ENCODE peak calls at places on chromosomes 2 and 18, in seven cellular contexts. U is ovary, L is astrocyte of the cerebellum, J is WTC11, Y is cardiac muscle cell, Q is lower leg skin, B is fibroblast of the aortic adventitia. A is an unnamed sample.

GRCh38 chr2:98608962-98609604 is 694 bp downstream of the UNC50 start:
- DNase-seq in J (peak), L (no peak), U (peak), B (peak), Y (peak), Q (no peak), A (peak)

GRCh38 chr2:182300603-182301002 is 126.2 kb downstream of the PDE1A start:
- DNase-seq in B (no peak), Q (no peak), U (no peak), L (peak), J (no peak), Y (no peak), A (no peak)

GRCh38 chr2:37713258-37713700 is 41.8 kb upstream of the CDC42EP3 start:
- DNase-seq in Q (no peak), Y (no peak), J (no peak), L (peak), U (no peak), B (peak), A (no peak)

GRCh38 chr2:133264951-133265949 is 303.0 kb downstream of the NCKAP5 start:
- DNase-seq in Q (no peak), U (peak), B (peak), Y (peak), L (no peak), J (peak), A (peak)

GRCh38 chr2:11802782-11803191 is 56.4 kb downstream of the LPIN1 start:
- DNase-seq in U (no peak), Y (no peak), B (peak), J (no peak), L (peak), Q (no peak), A (no peak)

GRCh38 chr2:110853516-110853915 is 121.1 kb downstream of the ACOXL start:
- DNase-seq in J (peak), Y (peak), B (peak), Q (no peak), U (no peak), L (no peak), A (peak)

GRCh38 chr2:118046628-118047210 is 32.8 kb upstream of the CCDC93 start:
- DNase-seq in L (peak), Y (peak), B (peak), Q (no peak), J (no peak), U (no peak), A (no peak)

GRCh38 chr2:75465317-75465998 is 95.3 kb downstream of the EVA1A start:
- DNase-seq in L (peak), U (no peak), J (no peak), Y (peak), B (peak), Q (no peak), A (no peak)

GRCh38 chr2:111160758-111161157 is 40.0 kb downstream of the BCL2L11 start:
- DNase-seq in U (no peak), Q (no peak), J (no peak), L (peak), B (peak), Y (no peak), A (no peak)

GRCh38 chr2:236576053-236576452 is 6.4 kb downstream of the ACKR3 start:
- DNase-seq in L (no peak), B (peak), Q (no peak), U (no peak), J (peak), Y (peak), A (no peak)

GRCh38 chr2:226665306-226665831 is 134.3 kb downstream of the IRS1 start:
- DNase-seq in Q (no peak), U (no peak), Y (no peak), J (no peak), B (no peak), L (no peak), A (no peak)

GRCh38 chr2:156649596-156649995 is 213.4 kb downstream of the GPD2 start:
- DNase-seq in J (no peak), L (peak), U (no peak), B (peak), Q (no peak), Y (peak), A (no peak)

GRCh38 chr2:9725106-9725505 is 94.3 kb upstream of the YWHAQ start:
- DNase-seq in Y (no peak), L (no peak), J (no peak), B (no peak), U (no peak), Q (no peak), A (no peak)

GRCh38 chr2:201952212-201952611 is 81.4 kb upstream of the FZD7 start:
- DNase-seq in Q (no peak), U (no peak), L (no peak), Y (no peak), J (peak), B (no peak), A (no peak)

GRCh38 chr2:43317680-43318079 is 91.3 kb upstream of the ZFP36L2 start:
- DNase-seq in Y (no peak), J (no peak), U (no peak), L (no peak), B (no peak), Q (no peak), A (no peak)

GRCh38 chr2:167253025-167253424 is 364.7 kb downstream of the XIRP2 start:
- DNase-seq in Y (no peak), Q (no peak), U (no peak), J (no peak), L (peak), B (no peak), A (peak)

GRCh38 chr2:69118609-69119008 is 105.6 kb downstream of the ANTXR1 start:
- DNase-seq in L (peak), B (peak), U (no peak), Q (no peak), J (no peak), Y (no peak), A (no peak)

GRCh38 chr2:239361311-239361642 is 39.5 kb downstream of the HDAC4 start:
- DNase-seq in J (no peak), Y (peak), L (peak), Q (no peak), U (no peak), B (peak), A (no peak)

GRCh38 chr2:74197983-74198460 is 393 bp upstream of the MTHFD2 start:
- DNase-seq in Q (no peak), U (no peak), B (no peak), L (no peak), J (no peak), Y (no peak), A (no peak)

GRCh38 chr2:63488118-63488713 is 100.1 kb downstream of the WDPCP start:
- DNase-seq in L (peak), U (no peak), Q (peak), J (no peak), Y (peak), B (peak), A (peak)

GRCh38 chr2:51103205-51103604 is 71.3 kb upstream of the NRXN1 start:
- DNase-seq in L (no peak), Y (peak), U (no peak), B (no peak), J (peak), Q (no peak), A (peak)

GRCh38 chr18:22607284-22607635 is 189.5 kb upstream of the CTAGE1 start:
- DNase-seq in L (no peak), J (no peak), U (no peak), Y (no peak), B (no peak), Q (no peak), A (no peak)

GRCh38 chr18:59219672-59220163 is at the start of gene GRP:
- DNase-seq in Q (no peak), U (no peak), Y (peak), J (peak), L (no peak), B (no peak), A (no peak)

GRCh38 chr2:127196549-127196948 is 23.6 kb downstream of the CYP27C1 start:
- DNase-seq in B (no peak), J (no peak), Y (no peak), U (no peak), L (no peak), Q (no peak), A (no peak)

GRCh38 chr2:129748653-129749052 is 230.8 kb upstream of the RAB6C start:
- DNase-seq in L (no peak), Y (peak), B (no peak), U (no peak), J (no peak), Q (no peak), A (no peak)

GRCh38 chr2:241298554-241299165 is 16.8 kb downstream of the HDLBP start:
- DNase-seq in U (no peak), J (no peak), Y (no peak), B (no peak), L (no peak), Q (no peak), A (no peak)

GRCh38 chr2:41736586-41736985 is 311.2 kb upstream of the PKDCC start:
- DNase-seq in U (no peak), Y (no peak), J (no peak), Q (no peak), B (no peak), L (no peak), A (no peak)

GRCh38 chr2:190338453-190338852 is 4.9 kb upstream of the INPP1 start:
- DNase-seq in Y (no peak), Q (no peak), L (no peak), J (no peak), U (no peak), B (no peak), A (no peak)
- TF ChIP-seq CTCF in Y (no peak), Q (no peak), L (no peak), J (no peak), U (no peak), B (no peak), A (no peak)

GRCh38 chr2:2889646-2890045 is 488.0 kb downstream of the EIPR1 start:
- DNase-seq in Y (no peak), B (no peak), J (no peak), L (no peak), U (no peak), Q (no peak), A (no peak)
- TF ChIP-seq CTCF in Y (no peak), B (no peak), J (no peak), L (no peak), U (no peak), Q (no peak), A (no peak)

GRCh38 chr2:44614940-44615339 is 253.2 kb downstream of the CAMKMT start:
- DNase-seq in Y (no peak), Q (no peak), U (no peak), J (no peak), B (no peak), L (no peak), A (no peak)

GRCh38 chr2:44620189-44620990 is 258.6 kb downstream of the CAMKMT start:
- DNase-seq in Y (no peak), L (no peak), B (no peak), J (no peak), Q (no peak), U (no peak), A (peak)

GRCh38 chr2:44618378-44619023 is 256.8 kb downstream of the CAMKMT start:
- DNase-seq in J (no peak), L (no peak), Q (no peak), Y (no peak), B (no peak), U (no peak), A (no peak)

GRCh38 chr2:44616616-44617266 is 255.0 kb downstream of the CAMKMT start:
- DNase-seq in U (no peak), Q (no peak), J (no peak), L (no peak), Y (no peak), B (no peak), A (no peak)

DNA sequence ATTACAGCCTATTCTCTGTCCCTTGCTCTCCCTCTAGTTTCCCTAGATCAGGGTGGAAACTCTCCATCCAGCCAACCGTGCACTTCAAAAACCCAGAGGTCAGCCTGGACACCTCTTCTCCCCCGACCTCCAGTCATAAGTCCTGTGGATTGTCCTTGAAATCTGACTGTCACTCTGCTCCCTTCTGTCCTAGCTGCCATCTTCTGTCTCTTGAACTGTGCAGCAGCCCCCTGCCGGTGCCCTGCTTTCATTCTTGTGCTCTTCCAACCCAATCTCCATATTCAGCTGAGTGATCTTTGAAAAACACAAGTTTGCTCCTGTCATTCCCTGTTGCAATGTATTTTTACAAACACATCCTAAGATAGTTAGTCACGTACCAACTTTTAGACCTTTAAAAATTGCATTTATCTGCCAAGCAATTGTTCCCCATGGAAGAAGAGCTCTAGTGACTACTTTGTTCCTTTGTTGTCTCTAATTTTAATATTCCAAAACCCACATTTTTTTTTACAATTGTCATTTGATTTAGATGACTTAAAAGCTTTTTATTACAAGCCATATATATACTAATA is 254.3 kb downstream of the CAMKMT start:
- DNase-seq in U (no peak), Q (no peak), J (no peak), Y (no peak), L (no peak), B (no peak), A (no peak)
- TF ChIP-seq CTCF in U (no peak), Q (no peak), J (no peak), Y (no peak), L (no peak), B (no peak), A (no peak)

GRCh38 chr2:67290451-67290991 is 106.6 kb upstream of the ETAA1 start:
- DNase-seq in B (peak), L (peak), Q (no peak), J (no peak), U (no peak), Y (no peak), A (peak)

GRCh38 chr2:67289921-67290371 is 107.2 kb upstream of the ETAA1 start:
- DNase-seq in L (no peak), Y (no peak), U (no peak), B (peak), J (no peak), Q (no peak), A (peak)

DNA sequence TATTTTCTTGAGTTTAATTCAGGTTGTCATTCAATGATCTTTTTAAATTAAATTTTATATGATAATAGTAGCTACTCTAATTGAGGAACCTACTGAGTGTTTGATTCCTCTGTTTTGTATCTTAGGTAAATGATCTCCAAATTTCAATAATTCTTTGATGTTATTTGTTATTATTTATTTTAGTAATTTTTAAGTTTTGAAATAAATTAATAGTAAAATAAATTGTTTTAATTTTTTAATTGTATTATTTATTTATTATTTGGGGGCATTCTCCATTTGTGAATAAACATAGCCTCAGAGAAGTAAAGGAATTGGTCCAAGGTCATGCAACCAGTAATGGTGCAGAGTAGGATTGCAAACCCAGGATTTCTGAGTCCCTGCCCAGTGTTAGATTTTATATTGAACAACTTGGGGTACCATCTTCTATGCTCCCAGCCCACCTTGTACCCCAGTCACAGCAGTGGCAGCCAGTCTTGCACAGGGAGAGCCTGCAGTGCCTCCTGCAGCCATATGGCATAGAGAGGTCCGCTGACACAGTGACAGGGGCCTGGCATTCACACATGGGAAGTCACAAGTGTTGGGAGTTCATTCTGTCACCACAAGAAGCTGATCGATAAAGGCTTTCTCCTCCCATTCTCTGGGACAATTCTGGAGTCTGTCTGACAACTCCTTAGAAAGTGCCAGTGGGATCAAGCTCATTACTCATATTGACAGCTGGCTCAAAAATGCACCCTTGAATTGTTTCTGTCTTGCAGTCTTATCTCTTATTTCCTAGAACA is 110.0 kb upstream of the ETAA1 start:
- DNase-seq in J (no peak), B (no peak), U (no peak), Q (no peak), Y (peak), L (no peak), A (peak)
- TF ChIP-seq CTCF in J (no peak), B (no peak), U (no peak), Q (no peak), Y (no peak), L (no peak), A (no peak)

A was measured in Calu3.